ENCODE peak calls at places on chromosomes 1 and 21, in six cellular contexts. One of them, this sample, is unnamed.

GRCh38 chr1:109091196-109092193 is 931 bp downstream of the TMEM167B start:
- DNase-seq in stimulated activated CD4-positive, alpha-beta T cell treated with anti-CD3 and anti-CD28 coated beads, TNF-alpha, amount 100 ng/mL, for 48 hours: no peak
- DNase-seq in astrocyte of the spinal cord: peak
- DNase-seq in GM03348: peak
- DNase-seq in WTC11: no peak
- DNase-seq in T-helper 2 cell: no peak
- DNase-seq in this sample: peak

GRCh38 chr1:183304466-183305122 is 113.6 kb downstream of the NMNAT2 start:
- DNase-seq in WTC11: no peak
- DNase-seq in astrocyte of the spinal cord: no peak
- DNase-seq in GM03348: no peak
- DNase-seq in stimulated activated CD4-positive, alpha-beta T cell treated with anti-CD3 and anti-CD28 coated beads, TNF-alpha, amount 100 ng/mL, for 48 hours: no peak
- DNase-seq in T-helper 2 cell: no peak
- DNase-seq in this sample: no peak

GRCh38 chr1:92975551-92976232 is 14.4 kb upstream of the DIPK1A start:
- DNase-seq in WTC11: no peak
- DNase-seq in GM03348: no peak
- DNase-seq in T-helper 2 cell: no peak
- DNase-seq in astrocyte of the spinal cord: no peak
- DNase-seq in stimulated activated CD4-positive, alpha-beta T cell treated with anti-CD3 and anti-CD28 coated beads, TNF-alpha, amount 100 ng/mL, for 48 hours: no peak
- DNase-seq in this sample: no peak

GRCh38 chr21:35460441-35460840 is 411.3 kb upstream of the RUNX1 start:
- DNase-seq in T-helper 2 cell: no peak
- DNase-seq in GM03348: no peak
- DNase-seq in astrocyte of the spinal cord: no peak
- DNase-seq in stimulated activated CD4-positive, alpha-beta T cell treated with anti-CD3 and anti-CD28 coated beads, TNF-alpha, amount 100 ng/mL, for 48 hours: no peak
- DNase-seq in WTC11: no peak
- DNase-seq in this sample: no peak

GRCh38 chr1:113291777-113292659 is 98.3 kb upstream of the MAGI3 start:
- DNase-seq in stimulated activated CD4-positive, alpha-beta T cell treated with anti-CD3 and anti-CD28 coated beads, TNF-alpha, amount 100 ng/mL, for 48 hours: no peak
- DNase-seq in astrocyte of the spinal cord: no peak
- DNase-seq in GM03348: no peak
- DNase-seq in WTC11: no peak
- DNase-seq in T-helper 2 cell: no peak
- DNase-seq in this sample: no peak

GRCh38 chr1:179709841-179710329 is 33.2 kb upstream of the FAM163A start:
- DNase-seq in GM03348: no peak
- DNase-seq in T-helper 2 cell: no peak
- DNase-seq in astrocyte of the spinal cord: peak
- DNase-seq in stimulated activated CD4-positive, alpha-beta T cell treated with anti-CD3 and anti-CD28 coated beads, TNF-alpha, amount 100 ng/mL, for 48 hours: no peak
- DNase-seq in WTC11: no peak
- DNase-seq in this sample: no peak

GRCh38 chr1:68120136-68120791 is 69.8 kb upstream of the DIRAS3 start:
- DNase-seq in GM03348: peak
- DNase-seq in T-helper 2 cell: no peak
- DNase-seq in WTC11: peak
- DNase-seq in stimulated activated CD4-positive, alpha-beta T cell treated with anti-CD3 and anti-CD28 coated beads, TNF-alpha, amount 100 ng/mL, for 48 hours: no peak
- DNase-seq in astrocyte of the spinal cord: peak
- DNase-seq in this sample: no peak

GRCh38 chr1:228059536-228060457 is 22.7 kb upstream of the ARF1 start:
- DNase-seq in stimulated activated CD4-positive, alpha-beta T cell treated with anti-CD3 and anti-CD28 coated beads, TNF-alpha, amount 100 ng/mL, for 48 hours: peak
- DNase-seq in WTC11: peak
- DNase-seq in T-helper 2 cell: peak
- DNase-seq in GM03348: peak
- DNase-seq in astrocyte of the spinal cord: no peak
- DNase-seq in this sample: no peak

GRCh38 chr1:156652131-156652991 is 10.4 kb downstream of the BCAN start:
- DNase-seq in astrocyte of the spinal cord: no peak
- DNase-seq in stimulated activated CD4-positive, alpha-beta T cell treated with anti-CD3 and anti-CD28 coated beads, TNF-alpha, amount 100 ng/mL, for 48 hours: no peak
- DNase-seq in GM03348: peak
- DNase-seq in T-helper 2 cell: no peak
- DNase-seq in WTC11: peak
- DNase-seq in this sample: no peak

GRCh38 chr21:41897690-41898089 is 18.5 kb upstream of the PRDM15 start:
- DNase-seq in T-helper 2 cell: no peak
- DNase-seq in astrocyte of the spinal cord: no peak
- DNase-seq in stimulated activated CD4-positive, alpha-beta T cell treated with anti-CD3 and anti-CD28 coated beads, TNF-alpha, amount 100 ng/mL, for 48 hours: no peak
- DNase-seq in WTC11: peak
- DNase-seq in GM03348: no peak
- DNase-seq in this sample: no peak

GRCh38 chr1:231800071-231800470 is 173.5 kb downstream of the DISC1 start:
- DNase-seq in WTC11: no peak
- DNase-seq in GM03348: peak
- DNase-seq in T-helper 2 cell: no peak
- DNase-seq in stimulated activated CD4-positive, alpha-beta T cell treated with anti-CD3 and anti-CD28 coated beads, TNF-alpha, amount 100 ng/mL, for 48 hours: no peak
- DNase-seq in astrocyte of the spinal cord: peak
- DNase-seq in this sample: no peak

GRCh38 chr1:207962716-207963428 is 51.9 kb upstream of the CD34 start:
- DNase-seq in T-helper 2 cell: no peak
- DNase-seq in astrocyte of the spinal cord: peak
- DNase-seq in WTC11: peak
- DNase-seq in GM03348: peak
- DNase-seq in stimulated activated CD4-positive, alpha-beta T cell treated with anti-CD3 and anti-CD28 coated beads, TNF-alpha, amount 100 ng/mL, for 48 hours: no peak
- DNase-seq in this sample: peak

GRCh38 chr1:190564117-190564516 is 86.5 kb upstream of the BRINP3 start:
- DNase-seq in WTC11: no peak
- DNase-seq in GM03348: no peak
- DNase-seq in stimulated activated CD4-positive, alpha-beta T cell treated with anti-CD3 and anti-CD28 coated beads, TNF-alpha, amount 100 ng/mL, for 48 hours: no peak
- DNase-seq in T-helper 2 cell: no peak
- DNase-seq in astrocyte of the spinal cord: no peak
- DNase-seq in this sample: no peak

GRCh38 chr1:117580436-117580835 is 25.4 kb upstream of the TENT5C start:
- DNase-seq in T-helper 2 cell: no peak
- DNase-seq in astrocyte of the spinal cord: no peak
- DNase-seq in stimulated activated CD4-positive, alpha-beta T cell treated with anti-CD3 and anti-CD28 coated beads, TNF-alpha, amount 100 ng/mL, for 48 hours: no peak
- DNase-seq in WTC11: no peak
- DNase-seq in GM03348: no peak
- DNase-seq in this sample: no peak

GRCh38 chr1:89051300-89051943 is 13.6 kb downstream of the GBP1 start:
- DNase-seq in astrocyte of the spinal cord: no peak
- DNase-seq in T-helper 2 cell: no peak
- DNase-seq in GM03348: no peak
- DNase-seq in stimulated activated CD4-positive, alpha-beta T cell treated with anti-CD3 and anti-CD28 coated beads, TNF-alpha, amount 100 ng/mL, for 48 hours: no peak
- DNase-seq in WTC11: no peak
- DNase-seq in this sample: no peak

GRCh38 chr1:228093050-228093906 is 9.8 kb downstream of the C1orf35 start:
- DNase-seq in stimulated activated CD4-positive, alpha-beta T cell treated with anti-CD3 and anti-CD28 coated beads, TNF-alpha, amount 100 ng/mL, for 48 hours: no peak
- DNase-seq in GM03348: no peak
- DNase-seq in T-helper 2 cell: no peak
- DNase-seq in astrocyte of the spinal cord: no peak
- DNase-seq in WTC11: no peak
- DNase-seq in this sample: no peak

GRCh38 chr1:208455821-208456220 is 211.6 kb upstream of the PLXNA2 start:
- DNase-seq in T-helper 2 cell: no peak
- DNase-seq in astrocyte of the spinal cord: peak
- DNase-seq in WTC11: no peak
- DNase-seq in stimulated activated CD4-positive, alpha-beta T cell treated with anti-CD3 and anti-CD28 coated beads, TNF-alpha, amount 100 ng/mL, for 48 hours: no peak
- DNase-seq in GM03348: peak
- DNase-seq in this sample: no peak

GRCh38 chr1:6761338-6761737 is 23.9 kb upstream of the CAMTA1 start:
- DNase-seq in T-helper 2 cell: no peak
- DNase-seq in GM03348: no peak
- DNase-seq in WTC11: no peak
- DNase-seq in stimulated activated CD4-positive, alpha-beta T cell treated with anti-CD3 and anti-CD28 coated beads, TNF-alpha, amount 100 ng/mL, for 48 hours: no peak
- DNase-seq in astrocyte of the spinal cord: no peak
- DNase-seq in this sample: no peak

GRCh38 chr1:42379794-42380616 is 587 bp upstream of the RIMKLA start:
- DNase-seq in GM03348: peak
- DNase-seq in stimulated activated CD4-positive, alpha-beta T cell treated with anti-CD3 and anti-CD28 coated beads, TNF-alpha, amount 100 ng/mL, for 48 hours: no peak
- DNase-seq in T-helper 2 cell: peak
- DNase-seq in WTC11: peak
- DNase-seq in astrocyte of the spinal cord: peak
- DNase-seq in this sample: no peak

GRCh38 chr1:171141336-171142051 is 43.6 kb upstream of the FMO2 start:
- DNase-seq in stimulated activated CD4-positive, alpha-beta T cell treated with anti-CD3 and anti-CD28 coated beads, TNF-alpha, amount 100 ng/mL, for 48 hours: no peak
- DNase-seq in T-helper 2 cell: no peak
- DNase-seq in WTC11: no peak
- DNase-seq in GM03348: peak
- DNase-seq in astrocyte of the spinal cord: peak
- DNase-seq in this sample: no peak

GRCh38 chr21:35651166-35651565 is 409.2 kb downstream of the SETD4 start:
- DNase-seq in GM03348: no peak
- DNase-seq in T-helper 2 cell: no peak
- DNase-seq in WTC11: no peak
- DNase-seq in stimulated activated CD4-positive, alpha-beta T cell treated with anti-CD3 and anti-CD28 coated beads, TNF-alpha, amount 100 ng/mL, for 48 hours: no peak
- DNase-seq in astrocyte of the spinal cord: no peak
- DNase-seq in this sample: no peak

GRCh38 chr1:53736290-53736689 is 2.7 kb downstream of the GLIS1 start:
- DNase-seq in WTC11: no peak
- DNase-seq in astrocyte of the spinal cord: peak
- DNase-seq in T-helper 2 cell: no peak
- DNase-seq in GM03348: no peak
- DNase-seq in stimulated activated CD4-positive, alpha-beta T cell treated with anti-CD3 and anti-CD28 coated beads, TNF-alpha, amount 100 ng/mL, for 48 hours: no peak
- DNase-seq in this sample: no peak

GRCh38 chr1:152188673-152189591 is 29.9 kb upstream of the RPTN start:
- DNase-seq in WTC11: peak
- DNase-seq in T-helper 2 cell: peak
- DNase-seq in GM03348: peak
- DNase-seq in astrocyte of the spinal cord: peak
- DNase-seq in stimulated activated CD4-positive, alpha-beta T cell treated with anti-CD3 and anti-CD28 coated beads, TNF-alpha, amount 100 ng/mL, for 48 hours: peak
- DNase-seq in this sample: peak

GRCh38 chr1:114610546-114611245 is 29.3 kb upstream of the BCAS2 start:
- DNase-seq in astrocyte of the spinal cord: peak
- DNase-seq in WTC11: no peak
- DNase-seq in GM03348: no peak
- DNase-seq in T-helper 2 cell: no peak
- DNase-seq in stimulated activated CD4-positive, alpha-beta T cell treated with anti-CD3 and anti-CD28 coated beads, TNF-alpha, amount 100 ng/mL, for 48 hours: no peak
- DNase-seq in this sample: no peak

GRCh38 chr21:44869860-44870747 is 3.4 kb downstream of the PTTG1IP start:
- DNase-seq in stimulated activated CD4-positive, alpha-beta T cell treated with anti-CD3 and anti-CD28 coated beads, TNF-alpha, amount 100 ng/mL, for 48 hours: no peak
- DNase-seq in astrocyte of the spinal cord: peak
- DNase-seq in WTC11: no peak
- DNase-seq in GM03348: peak
- DNase-seq in T-helper 2 cell: no peak
- DNase-seq in this sample: no peak